ENCODE peak calls at places on chromosomes 4 and X, in five cellular contexts. B is adrenal gland, O is stomach, C is right atrium auricular region, J is fibroblast of lung. I is an unnamed sample.

GRCh38 chr4:123505457-123506310 is 109.1 kb downstream of the SPRY1 start:
- DNase-seq in B (peak; percentile 42), O (peak; percentile 62), C (peak; percentile 66), J (peak; percentile 79), I (peak; percentile 62)

GRCh38 chr4:145808021-145808650 is 128.2 kb downstream of the C4orf51 start:
- DNase-seq in B (peak; percentile 32), O (no peak), C (no peak), J (peak; percentile 97), I (no peak)

GRCh38 chrX:132461886-132462285 is 27.0 kb downstream of the MBNL3 start:
- DNase-seq in B (no peak), O (no peak), C (no peak), J (no peak), I (no peak)

GRCh38 chr4:156771171-156771837 is 200.3 kb downstream of the PDGFC start:
- DNase-seq in B (peak; percentile 57), O (peak; percentile 41), C (no peak), J (peak; percentile 87), I (no peak)

GRCh38 chrX:133444952-133445831 is 29.9 kb upstream of the GPC4 start:
- DNase-seq in B (no peak), O (no peak), C (no peak), J (peak; percentile 30), I (no peak)

GRCh38 chr4:131613824-131614216 is 1535.3 kb upstream of the PCDH10 start:
- DNase-seq in B (no peak), O (no peak), C (no peak), J (no peak), I (no peak)

GRCh38 chrX:15576019-15576418 is 24.7 kb downstream of the ACE2 start:
- DNase-seq in B (no peak), O (no peak), C (no peak), J (peak; percentile 30), I (no peak)

GRCh38 chrX:17634542-17635207 is 102.6 kb upstream of the SCML1 start:
- DNase-seq in B (no peak), O (peak; percentile 31), C (no peak), J (no peak), I (no peak)

GRCh38 chrX:9489234-9489633 is 24.4 kb downstream of the TBL1X start:
- DNase-seq in B (no peak), O (no peak), C (no peak), J (no peak), I (no peak)

GRCh38 chrX:72131317-72132294 is at the start of gene RTL5:
- DNase-seq in B (peak; percentile 89), O (peak; percentile 77), C (peak; percentile 89), J (peak; percentile 89), I (peak; percentile 85)

GRCh38 chrX:10190367-10190766 is 33.6 kb downstream of the CLCN4 start:
- DNase-seq in B (peak; percentile 50), O (no peak), C (no peak), J (peak; percentile 73), I (no peak)

GRCh38 chr4:52618795-52619590 is 40.1 kb downstream of the USP46 start:
- DNase-seq in B (no peak), O (no peak), C (no peak), J (no peak), I (no peak)

GRCh38 chr4:165662341-165662740 is 210.7 kb upstream of the TLL1 start:
- DNase-seq in B (no peak), O (no peak), C (no peak), J (peak; percentile 52), I (no peak)

GRCh38 chr4:64594723-64595122 is 185.5 kb upstream of the TECRL start:
- DNase-seq in B (no peak), O (no peak), C (no peak), J (no peak), I (no peak)

GRCh38 chrX:132968282-132968681 is 9.9 kb upstream of the HS6ST2 start:
- DNase-seq in B (no peak), O (no peak), C (no peak), J (no peak), I (no peak)

GRCh38 chr4:147768113-147768512 is 36.2 kb downstream of the ARHGAP10 start:
- DNase-seq in B (no peak), O (no peak), C (no peak), J (peak; percentile 94), I (no peak)

GRCh38 chr4:156725257-156725656 is 246.3 kb downstream of the PDGFC start:
- DNase-seq in B (peak; percentile 39), O (peak; percentile 28), C (no peak), J (no peak), I (no peak)

GRCh38 chr4:129117705-129118104 is 21.8 kb downstream of the C4orf33 start:
- DNase-seq in B (no peak), O (no peak), C (no peak), J (no peak), I (no peak)

GRCh38 chr4:159317203-159317602 is 214.3 kb downstream of the RAPGEF2 start:
- DNase-seq in B (no peak), O (no peak), C (no peak), J (no peak), I (peak; percentile 58)

GRCh38 chrX:46582325-46582724 is 8.8 kb downstream of the CHST7 start:
- DNase-seq in B (no peak), O (no peak), C (no peak), J (peak; percentile 75), I (no peak)

GRCh38 chr4:4524364-4524763 is 17.5 kb downstream of the STX18 start:
- DNase-seq in B (no peak), O (no peak), C (no peak), J (no peak), I (no peak)

GRCh38 chr4:3324093-3324815 is 31.4 kb downstream of the RGS12 start:
- DNase-seq in B (peak; percentile 17), O (peak; percentile 17), C (peak; percentile 36), J (no peak), I (no peak)

GRCh38 chr4:174418640-174419039 is 103.6 kb downstream of the HPGD start:
- DNase-seq in B (no peak), O (no peak), C (no peak), J (no peak), I (no peak)

GRCh38 chr4:185134176-185134869 is 8.7 kb upstream of the SLC25A4 start:
- DNase-seq in B (no peak), O (no peak), C (no peak), J (peak; percentile 33), I (no peak)

GRCh38 chr4:38753021-38753806 is 29.6 kb downstream of the TLR10 start:
- DNase-seq in B (peak; percentile 66), O (peak; percentile 55), C (peak; percentile 90), J (peak; percentile 100), I (no peak)

GRCh38 chr4:140131663-140132229 is 22.2 kb downstream of the MAML3 start:
- DNase-seq in B (no peak), O (no peak), C (no peak), J (no peak), I (no peak)

GRCh38 chr4:152594981-152595916 is 59.4 kb upstream of the FBXW7 start:
- DNase-seq in B (no peak), O (no peak), C (no peak), J (no peak), I (no peak)

GRCh38 chr4:116839826-116840225 is 245.6 kb downstream of the TRAM1L1 start:
- DNase-seq in B (no peak), O (no peak), C (no peak), J (peak; percentile 73), I (no peak)

GRCh38 chrX:153766871-153767673 is 3.0 kb downstream of the PLXNB3 start:
- DNase-seq in B (peak; percentile 71), O (no peak), C (no peak), J (no peak), I (peak; percentile 17)

GRCh38 chrX:53356186-53356585 is 66.3 kb downstream of the SMC1A start:
- DNase-seq in B (no peak), O (no peak), C (no peak), J (no peak), I (no peak)

GRCh38 chr4:152159773-152160172 is 376.1 kb downstream of the FBXW7 start:
- DNase-seq in B (no peak), O (no peak), C (no peak), J (no peak), I (no peak)

GRCh38 chrX:27964432-27964831 is 16.8 kb downstream of the DCAF8L1 start:
- DNase-seq in B (no peak), O (no peak), C (no peak), J (no peak), I (no peak)

GRCh38 chrX:27966492-27966891 is 14.8 kb downstream of the DCAF8L1 start:
- DNase-seq in B (no peak), O (no peak), C (no peak), J (no peak), I (no peak)

GRCh38 chrX:27968891-27969290 is 12.4 kb downstream of the DCAF8L1 start:
- DNase-seq in B (no peak), O (no peak), C (no peak), J (no peak), I (no peak)

DNA sequence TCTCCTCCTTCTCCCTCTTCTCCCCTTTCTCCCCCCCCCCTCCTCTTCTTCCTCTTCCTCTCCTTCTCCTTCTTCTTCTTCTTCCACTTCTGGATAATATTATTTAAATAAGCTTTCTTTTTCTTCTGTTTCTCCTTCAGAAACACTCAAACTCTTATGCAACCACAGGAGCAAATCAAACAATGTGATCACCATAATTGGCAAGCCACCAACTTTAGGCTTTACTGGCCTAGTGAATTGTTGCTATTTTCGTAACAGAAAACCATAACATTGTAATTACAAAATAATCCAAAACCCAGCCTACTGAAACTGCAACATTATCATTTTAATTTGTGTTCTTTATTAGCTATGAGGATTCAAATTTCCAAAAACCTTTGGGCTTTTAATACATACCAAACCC is 14.3 kb downstream of the DCAF8L1 start:
- DNase-seq in B (no peak), O (no peak), C (no peak), J (peak; percentile 29), I (no peak)
- TF ChIP-seq CTCF in B (no peak), O (no peak), C (no peak), J (no peak), I (no peak)

GRCh38 chrX:110944323-110944761 is 148.7 kb upstream of the CHRDL1 start:
- DNase-seq in B (no peak), O (peak; percentile 27), C (no peak), J (peak; percentile 11), I (no peak)
- H3K4me3 ChIP-seq in B (peak overlapping the region; percentile 32), O (peak overlapping the region; percentile 45), C (no peak overlapping the region), J (no peak overlapping the region), I (no peak overlapping the region)

DNA sequence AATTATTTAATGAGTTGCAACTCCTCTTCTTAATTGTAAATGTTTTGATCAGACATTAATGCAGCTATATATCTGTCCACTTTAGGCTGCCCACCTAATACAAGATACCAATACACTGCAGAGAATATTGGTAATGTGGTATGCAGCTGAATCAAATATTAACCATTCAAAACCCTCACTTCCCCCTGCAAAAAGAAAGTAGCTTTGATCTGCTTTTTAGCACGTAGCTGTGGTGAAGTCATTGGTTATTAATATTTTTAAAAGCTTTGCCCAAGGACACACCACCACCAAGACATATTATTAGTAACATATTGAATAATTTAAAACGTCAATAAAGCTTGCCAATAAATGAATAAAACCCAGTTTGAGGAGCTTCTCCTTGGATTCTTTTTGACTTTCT is 28.6 kb upstream of the CYP2U1 start:
- DNase-seq in B (no peak), O (no peak), C (no peak), J (no peak), I (no peak)
- H3K27ac ChIP-seq in B (no peak overlapping the region), O (no peak overlapping the region), C (no peak overlapping the region), J (no peak overlapping the region), I (no peak overlapping the region)

DNA sequence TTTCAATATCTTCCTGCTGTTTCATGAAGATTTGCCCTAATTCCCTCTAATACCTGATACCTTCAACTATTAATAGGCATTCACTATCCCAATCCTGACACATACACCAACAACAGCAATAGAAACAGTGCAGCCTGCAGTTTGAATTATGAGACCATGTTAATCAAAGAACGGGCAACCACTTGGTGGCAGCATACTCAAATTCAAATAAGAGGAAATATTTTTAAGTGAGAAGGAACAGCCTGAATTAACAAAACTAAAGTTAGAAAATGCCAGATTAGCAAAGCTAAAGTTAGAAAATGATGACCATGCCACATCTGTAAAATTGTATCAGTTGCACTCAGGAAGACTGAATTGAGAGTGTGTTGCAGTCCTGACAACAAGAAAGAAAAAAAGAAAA is 204.9 kb downstream of the SMARCA1 start:
- DNase-seq in B (peak; percentile 40), O (no peak), C (no peak), J (peak; percentile 7), I (no peak)
- TF ChIP-seq CTCF in B (peak; percentile 13), O (no peak), C (no peak), J (no peak), I (peak; percentile 28)